ENCODE peak calls at places on chromosomes 6 and 20, in nine cellular contexts. P is pancreas; K is IMR-90; N is Panc1; C is mesendoderm; Z is mammary epithelial cell; I is CD8-positive, alpha-beta memory T cell; J is cardiac muscle cell; A is heart right ventricle. D is an unnamed sample. For H3K4me1 and H3K27me3, the result is how much of the 10 kb centered on the place peaks cover.

GRCh38 chr20:38165089-38165965 is at the start of gene TGM2:
- DNase-seq in P (peak), I (peak), J (peak), A (peak), K (peak), Z (peak), N (peak), C (peak), D (no peak)

GRCh38 chr6:133991096-133991593 is 38.1 kb downstream of the TBPL1 start:
- DNase-seq in Z (peak), I (no peak), J (no peak), P (no peak), N (no peak), K (peak), A (no peak), C (peak), D (no peak)

GRCh38 chr6:18179770-18180393 is 24.7 kb downstream of the KDM1B start:
- DNase-seq in C (no peak), N (no peak), I (no peak), P (no peak), Z (no peak), K (no peak), A (no peak), J (no peak), D (no peak)

GRCh38 chr6:29845405-29846006 is 17.9 kb downstream of the HLA-G start:
- DNase-seq in J (no peak), P (no peak), A (no peak), I (no peak), C (peak), Z (peak), K (no peak), N (peak), D (no peak)

GRCh38 chr6:56038764-56039163 is 163.4 kb upstream of the BMP5 start:
- DNase-seq in J (no peak), A (no peak), N (no peak), P (no peak), Z (no peak), K (no peak), C (no peak), I (no peak), D (no peak)

GRCh38 chr6:110055387-110055735 is 77.2 kb downstream of the GPR6 start:
- DNase-seq in P (no peak), I (no peak), J (no peak), Z (no peak), K (no peak), C (peak), N (no peak), A (no peak), D (no peak)

GRCh38 chr6:138007014-138007472 is 100.2 kb downstream of the PERP start:
- DNase-seq in C (peak), N (no peak), A (no peak), Z (peak), P (peak), K (peak), J (peak), I (no peak), D (peak)

GRCh38 chr6:146905313-146905712 is 298.9 kb upstream of the STXBP5 start:
- DNase-seq in K (peak), J (no peak), P (no peak), I (no peak), Z (peak), A (no peak), N (no peak), C (peak), D (no peak)

GRCh38 chr20:4813839-4814695 is 92.4 kb downstream of the PRND start:
- DNase-seq in I (peak), K (no peak), C (peak), A (no peak), N (no peak), J (no peak), Z (no peak), P (peak), D (no peak)

GRCh38 chr20:49863666-49864065 is 51.0 kb downstream of the SLC9A8 start:
- DNase-seq in A (no peak), N (no peak), P (no peak), J (no peak), K (no peak), Z (no peak), C (no peak), I (no peak), D (no peak)

GRCh38 chr20:52031574-52032303 is 159.8 kb downstream of the ZFP64 start:
- DNase-seq in I (peak), Z (no peak), A (no peak), N (no peak), P (no peak), K (peak), C (peak), J (no peak), D (no peak)

GRCh38 chr6:121305957-121306607 is 28.2 kb downstream of the TBC1D32 start:
- DNase-seq in J (peak), N (peak), Z (peak), I (no peak), P (no peak), C (peak), A (no peak), K (peak), D (no peak)

GRCh38 chr20:56974499-56975250 is 291.8 kb downstream of the BMP7 start:
- DNase-seq in I (no peak), Z (peak), N (no peak), A (no peak), J (peak), P (no peak), K (peak), C (peak), D (peak)

GRCh38 chr6:109260701-109261100 is 121.6 kb downstream of the CD164 start:
- DNase-seq in P (no peak), N (no peak), C (no peak), I (no peak), A (no peak), J (no peak), K (no peak), Z (no peak), D (no peak)

GRCh38 chr6:109187399-109188114 is 92.2 kb downstream of the CEP57L1 start:
- DNase-seq in A (peak), Z (peak), C (peak), N (peak), I (peak), K (peak), P (peak), J (peak), D (peak)

GRCh38 chr20:34956751-34957472 is 1.2 kb downstream of the MYH7B start:
- DNase-seq in N (no peak), A (no peak), K (no peak), I (no peak), J (no peak), C (no peak), Z (no peak), P (no peak), D (no peak)

GRCh38 chr6:11994875-11995461 is 17.1 kb upstream of the HIVEP1 start:
- DNase-seq in J (no peak), P (no peak), K (no peak), A (no peak), C (no peak), N (no peak), Z (peak), I (no peak), D (no peak)

GRCh38 chr6:83169511-83169910 is 23.6 kb downstream of the PGM3 start:
- DNase-seq in P (no peak), Z (no peak), K (no peak), N (no peak), I (no peak), A (no peak), C (no peak), J (no peak), D (no peak)

GRCh38 chr6:149140137-149140909 is 177.2 kb upstream of the TAB2 start:
- DNase-seq in P (no peak), C (no peak), Z (no peak), I (no peak), J (no peak), K (no peak), N (no peak), A (no peak), D (no peak)

GRCh38 chr6:14017626-14018475 is 93.1 kb downstream of the RNF182 start:
- DNase-seq in P (no peak), K (no peak), A (no peak), C (peak), J (no peak), Z (no peak), N (no peak), I (no peak), D (no peak)

GRCh38 chr6:122789078-122789861 is at the start of gene SMPDL3A:
- DNase-seq in K (peak), Z (peak), J (peak), N (peak), P (peak), I (no peak), A (peak), C (peak), D (peak)

GRCh38 chr6:122789862-122790739 is 1.0 kb downstream of the SMPDL3A start:
- DNase-seq in I (no peak), Z (peak), K (peak), A (peak), J (peak), C (peak), N (peak), P (peak), D (no peak)

GRCh38 chr6:122792796-122793195 is 3.7 kb downstream of the SMPDL3A start:
- DNase-seq in N (no peak), Z (no peak), C (no peak), K (peak), P (no peak), I (no peak), J (no peak), A (no peak), D (no peak)

GRCh38 chr6:122788663-122789062 is 395 bp upstream of the SMPDL3A start:
- DNase-seq in J (peak), A (no peak), P (no peak), N (no peak), K (no peak), I (no peak), Z (no peak), C (no peak), D (no peak)

GRCh38 chr6:122790740-122791679 is 2.0 kb downstream of the SMPDL3A start:
- DNase-seq in C (peak), I (no peak), Z (no peak), P (no peak), A (no peak), J (peak), N (peak), K (peak), D (no peak)
- H3K4me3 ChIP-seq in C (no peak), I (no peak), Z (peak), P (peak), A (peak), J (peak), N (peak), K (peak), D (no peak)

DNA sequence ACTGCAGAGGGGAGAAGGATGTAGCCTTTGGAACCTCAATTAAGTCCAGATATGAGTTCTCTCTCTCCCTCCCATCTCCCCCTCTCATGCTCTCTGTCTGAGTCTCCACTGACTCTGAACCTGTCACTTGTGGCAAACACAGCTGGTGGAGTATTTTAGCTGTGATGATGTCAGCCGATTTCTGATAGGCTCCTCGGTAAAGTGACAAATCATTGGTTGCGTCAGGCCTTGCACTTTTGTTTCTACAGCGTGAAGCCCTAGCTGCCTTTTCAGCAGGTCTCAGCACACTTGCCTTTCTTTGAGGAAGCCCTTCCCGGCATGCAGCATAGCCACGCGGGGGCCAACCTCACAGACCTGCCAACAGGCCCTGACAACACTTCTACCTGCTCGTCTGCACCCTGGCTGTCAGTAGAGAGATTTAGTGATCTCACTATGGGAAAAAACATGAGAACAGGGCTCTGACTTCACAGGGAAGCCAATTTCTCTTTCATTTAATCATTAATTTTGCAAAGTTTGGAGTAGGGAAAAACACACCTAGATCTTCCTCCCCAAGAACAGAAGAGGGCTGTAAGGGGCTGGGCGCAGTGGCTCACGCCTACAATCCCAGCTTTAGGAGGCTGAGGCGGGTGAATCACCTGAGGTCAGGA is 84.4 kb downstream of the GMPR start:
- DNase-seq in C (peak), J (peak), A (peak), I (peak), P (no peak), K (peak), Z (no peak), N (no peak), D (no peak)
- H3K4me1 ChIP-seq in C (under half), J (under half), A (under half), I (half or more), P (under half), K (under half), Z (under half), N (under half), D (under half)

DNA sequence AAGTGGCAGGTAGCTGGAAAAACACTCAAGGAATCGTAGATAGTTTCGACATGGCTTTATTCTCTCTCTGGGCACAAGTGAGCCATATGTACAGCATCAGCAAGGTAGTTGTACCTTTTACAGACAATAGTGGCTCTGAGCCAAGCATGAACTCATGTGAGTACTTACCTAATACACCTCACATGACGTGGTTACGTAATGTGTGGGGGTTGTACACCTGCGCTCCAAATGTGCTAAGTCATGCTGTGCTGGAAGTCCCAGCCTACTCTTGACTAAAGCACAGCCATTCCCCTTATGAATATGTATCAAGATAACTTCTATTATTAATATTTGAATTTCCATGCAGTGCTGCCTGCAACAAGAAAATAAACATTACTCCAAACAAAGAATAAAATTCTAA is 78.8 kb upstream of the HMGN3 start:
- DNase-seq in J (no peak), Z (peak), C (no peak), A (no peak), P (no peak), K (no peak), I (no peak), N (no peak), D (no peak)
- H3K27me3 ChIP-seq in J (under half), Z (under half), C (under half), A (under half), P (under half), K (under half), I (under half), N (under half), D (under half)

GRCh38 chr20:53827996-53828672 is 234.5 kb upstream of the ZNF217 start:
- DNase-seq in C (peak), J (no peak), Z (peak), I (no peak), A (no peak), P (no peak), N (peak), K (peak), D (no peak)

GRCh38 chr20:53829706-53830521 is 236.3 kb upstream of the ZNF217 start:
- DNase-seq in A (no peak), P (no peak), J (no peak), I (no peak), C (no peak), N (peak), Z (no peak), K (peak), D (no peak)

GRCh38 chr20:53827292-53827995 is 233.8 kb upstream of the ZNF217 start:
- DNase-seq in K (no peak), A (no peak), N (no peak), J (no peak), I (no peak), Z (no peak), C (no peak), P (no peak), D (no peak)

GRCh38 chr20:53828673-53829085 is 235.0 kb upstream of the ZNF217 start:
- DNase-seq in P (no peak), Z (peak), I (no peak), C (peak), N (peak), J (peak), K (peak), A (no peak), D (no peak)

GRCh38 chr20:53829086-53829703 is 235.6 kb upstream of the ZNF217 start:
- DNase-seq in P (no peak), J (no peak), N (peak), A (no peak), C (peak), I (no peak), Z (peak), K (peak), D (no peak)
- H3K4me3 ChIP-seq in P (peak), J (no peak), N (peak), A (peak), C (no peak), I (peak), Z (peak), K (peak), D (no peak)